ENCODE peak calls at places on chromosome 1, in nine cellular contexts. One of them, this sample, is unnamed.

GRCh38 chr1:218460367-218460766 is 115.2 kb downstream of the TGFB2 start:
- DNase-seq in body of pancreas: no peak
- DNase-seq in dorsolateral prefrontal cortex: no peak
- DNase-seq in astrocyte of the spinal cord: peak
- DNase-seq in A549: peak
- DNase-seq in HAP-1: no peak
- DNase-seq in tibial nerve: no peak
- DNase-seq in OCI-LY7: no peak
- DNase-seq in uterus: peak
- DNase-seq in this sample: peak

GRCh38 chr1:85623061-85623471 is 42.5 kb downstream of the CCN1 start:
- DNase-seq in body of pancreas: no peak
- DNase-seq in dorsolateral prefrontal cortex: no peak
- DNase-seq in astrocyte of the spinal cord: peak
- DNase-seq in A549: no peak
- DNase-seq in HAP-1: no peak
- DNase-seq in tibial nerve: no peak
- DNase-seq in OCI-LY7: no peak
- DNase-seq in uterus: no peak
- DNase-seq in this sample: peak

GRCh38 chr1:4935807-4936206 is 281.4 kb downstream of the AJAP1 start:
- DNase-seq in body of pancreas: no peak
- DNase-seq in dorsolateral prefrontal cortex: no peak
- DNase-seq in astrocyte of the spinal cord: no peak
- DNase-seq in A549: no peak
- DNase-seq in HAP-1: no peak
- DNase-seq in tibial nerve: no peak
- DNase-seq in OCI-LY7: no peak
- DNase-seq in uterus: no peak
- DNase-seq in this sample: no peak

GRCh38 chr1:41738010-41738409 is 180.7 kb downstream of the HIVEP3 start:
- DNase-seq in body of pancreas: no peak
- DNase-seq in dorsolateral prefrontal cortex: no peak
- DNase-seq in astrocyte of the spinal cord: no peak
- DNase-seq in A549: no peak
- DNase-seq in HAP-1: no peak
- DNase-seq in tibial nerve: no peak
- DNase-seq in OCI-LY7: no peak
- DNase-seq in uterus: no peak
- DNase-seq in this sample: no peak

GRCh38 chr1:11719313-11720032 is 16.5 kb upstream of the AGTRAP start:
- DNase-seq in body of pancreas: peak
- DNase-seq in dorsolateral prefrontal cortex: peak
- DNase-seq in astrocyte of the spinal cord: peak
- DNase-seq in A549: peak
- DNase-seq in HAP-1: peak
- DNase-seq in tibial nerve: peak
- DNase-seq in OCI-LY7: peak
- DNase-seq in uterus: peak
- DNase-seq in this sample: no peak

GRCh38 chr1:117895482-117896114 is 33.8 kb downstream of the GDAP2 start:
- DNase-seq in body of pancreas: peak
- DNase-seq in dorsolateral prefrontal cortex: peak
- DNase-seq in astrocyte of the spinal cord: peak
- DNase-seq in A549: peak
- DNase-seq in HAP-1: peak
- DNase-seq in tibial nerve: peak
- DNase-seq in OCI-LY7: peak
- DNase-seq in uterus: peak
- DNase-seq in this sample: peak

GRCh38 chr1:147337040-147337439 is 94.6 kb downstream of the CHD1L start:
- DNase-seq in body of pancreas: no peak
- DNase-seq in dorsolateral prefrontal cortex: no peak
- DNase-seq in astrocyte of the spinal cord: no peak
- DNase-seq in A549: no peak
- DNase-seq in HAP-1: no peak
- DNase-seq in tibial nerve: no peak
- DNase-seq in OCI-LY7: no peak
- DNase-seq in uterus: no peak
- DNase-seq in this sample: no peak

GRCh38 chr1:99849413-99849743 is 783 bp upstream of the AGL start:
- DNase-seq in body of pancreas: peak
- DNase-seq in dorsolateral prefrontal cortex: no peak
- DNase-seq in astrocyte of the spinal cord: peak
- DNase-seq in A549: peak
- DNase-seq in HAP-1: no peak
- DNase-seq in tibial nerve: no peak
- DNase-seq in OCI-LY7: peak
- DNase-seq in uterus: no peak
- DNase-seq in this sample: no peak

GRCh38 chr1:101293461-101294045 is 56.7 kb downstream of the S1PR1 start:
- DNase-seq in body of pancreas: no peak
- DNase-seq in dorsolateral prefrontal cortex: no peak
- DNase-seq in astrocyte of the spinal cord: peak
- DNase-seq in A549: no peak
- DNase-seq in HAP-1: no peak
- DNase-seq in tibial nerve: no peak
- DNase-seq in OCI-LY7: no peak
- DNase-seq in uterus: no peak
- DNase-seq in this sample: peak

GRCh38 chr1:35598895-35599294 is 25.8 kb downstream of the TFAP2E start:
- DNase-seq in body of pancreas: no peak
- DNase-seq in dorsolateral prefrontal cortex: no peak
- DNase-seq in astrocyte of the spinal cord: no peak
- DNase-seq in A549: no peak
- DNase-seq in HAP-1: no peak
- DNase-seq in tibial nerve: no peak
- DNase-seq in OCI-LY7: no peak
- DNase-seq in uterus: no peak
- DNase-seq in this sample: no peak

DNA sequence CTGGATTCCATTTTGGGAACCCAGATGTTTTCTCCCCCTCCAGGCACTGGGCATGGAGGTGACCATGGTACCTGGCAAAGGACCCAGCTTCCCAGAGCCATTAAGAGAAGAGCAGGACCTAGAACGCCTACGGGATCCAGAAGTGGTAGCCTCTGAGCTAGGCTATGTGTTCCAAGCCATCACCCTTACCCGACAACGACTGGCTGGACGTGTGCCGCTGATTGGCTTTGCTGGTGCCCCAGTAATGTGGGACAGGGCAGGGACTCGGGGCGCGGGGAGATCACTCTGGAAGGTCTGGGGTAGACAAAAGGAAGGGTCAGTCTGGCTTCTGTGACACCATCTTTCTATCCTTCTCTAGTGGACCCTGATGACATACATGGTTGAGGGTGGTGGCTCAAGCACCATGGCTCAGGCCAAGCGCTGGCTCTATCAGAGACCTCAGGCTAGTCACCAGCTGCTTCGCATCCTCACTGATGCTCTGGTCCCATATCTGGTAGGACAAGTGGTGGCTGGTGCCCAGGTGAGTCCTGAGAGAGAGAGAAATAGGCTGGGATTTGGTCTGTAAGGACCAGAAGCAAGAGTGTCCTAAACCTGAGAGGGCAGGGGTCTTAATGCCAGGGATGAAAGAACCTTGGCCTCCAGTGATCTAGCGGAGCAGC is 1.6 kb downstream of the UROD start:
- DNase-seq in body of pancreas: no peak
- DNase-seq in dorsolateral prefrontal cortex: no peak
- DNase-seq in astrocyte of the spinal cord: no peak
- DNase-seq in A549: no peak
- DNase-seq in HAP-1: no peak
- DNase-seq in tibial nerve: no peak
- DNase-seq in OCI-LY7: no peak
- DNase-seq in uterus: no peak
- DNase-seq in this sample: no peak
- H3K4me3 ChIP-seq in body of pancreas: no peak
- H3K4me3 ChIP-seq in dorsolateral prefrontal cortex: no peak
- H3K4me3 ChIP-seq in astrocyte of the spinal cord: no peak
- H3K4me3 ChIP-seq in A549: no peak
- H3K4me3 ChIP-seq in HAP-1: no peak
- H3K4me3 ChIP-seq in tibial nerve: peak
- H3K4me3 ChIP-seq in OCI-LY7: peak
- H3K4me3 ChIP-seq in uterus: no peak
- H3K4me3 ChIP-seq in this sample: no peak

GRCh38 chr1:28173980-28174297 is 2.6 kb downstream of the PTAFR start:
- DNase-seq in body of pancreas: no peak
- DNase-seq in dorsolateral prefrontal cortex: no peak
- DNase-seq in astrocyte of the spinal cord: no peak
- DNase-seq in A549: no peak
- DNase-seq in HAP-1: no peak
- DNase-seq in tibial nerve: no peak
- DNase-seq in OCI-LY7: no peak
- DNase-seq in uterus: no peak
- DNase-seq in this sample: no peak
- H3K4me3 ChIP-seq in body of pancreas: no peak
- H3K4me3 ChIP-seq in dorsolateral prefrontal cortex: no peak
- H3K4me3 ChIP-seq in astrocyte of the spinal cord: no peak
- H3K4me3 ChIP-seq in A549: no peak
- H3K4me3 ChIP-seq in HAP-1: no peak
- H3K4me3 ChIP-seq in tibial nerve: peak
- H3K4me3 ChIP-seq in OCI-LY7: peak
- H3K4me3 ChIP-seq in uterus: no peak
- H3K4me3 ChIP-seq in this sample: no peak

DNA sequence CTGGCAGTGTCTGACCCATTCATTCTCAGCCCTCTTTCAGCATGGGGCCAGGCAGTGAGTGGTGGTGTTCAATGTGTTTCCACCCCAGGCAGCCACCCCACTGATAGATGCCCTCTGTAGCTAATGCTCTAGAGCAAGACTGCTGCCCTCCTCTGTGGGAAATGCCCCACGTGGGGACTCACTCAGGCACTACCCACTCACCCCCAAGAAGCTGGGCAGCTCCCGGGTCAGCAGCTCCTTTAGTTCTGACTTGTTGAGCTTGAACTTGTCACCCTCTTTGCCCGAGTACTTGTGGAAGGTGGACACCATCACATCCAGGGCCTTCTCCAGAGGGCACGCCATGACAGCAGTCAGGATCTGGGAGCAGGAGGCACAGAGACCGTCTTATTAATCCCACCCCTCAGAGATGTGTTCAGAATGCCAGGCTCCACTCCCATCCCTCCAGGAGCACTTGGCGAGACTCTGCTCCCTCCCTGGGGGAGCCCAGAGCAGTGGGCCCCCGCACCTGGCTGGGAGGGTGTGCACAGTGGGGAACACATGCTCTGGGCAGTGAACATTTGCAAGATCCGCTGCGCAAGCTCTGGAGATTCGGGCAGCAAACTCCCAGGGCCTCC is 1.0 kb downstream of the S100A4 start:
- DNase-seq in body of pancreas: peak
- DNase-seq in dorsolateral prefrontal cortex: no peak
- DNase-seq in astrocyte of the spinal cord: peak
- DNase-seq in A549: no peak
- DNase-seq in HAP-1: no peak
- DNase-seq in tibial nerve: no peak
- DNase-seq in OCI-LY7: no peak
- DNase-seq in uterus: no peak
- DNase-seq in this sample: no peak
- H3K4me3 ChIP-seq in body of pancreas: no peak
- H3K4me3 ChIP-seq in dorsolateral prefrontal cortex: no peak
- H3K4me3 ChIP-seq in astrocyte of the spinal cord: no peak
- H3K4me3 ChIP-seq in A549: peak
- H3K4me3 ChIP-seq in HAP-1: no peak
- H3K4me3 ChIP-seq in tibial nerve: peak
- H3K4me3 ChIP-seq in OCI-LY7: no peak
- H3K4me3 ChIP-seq in uterus: peak
- H3K4me3 ChIP-seq in this sample: no peak

GRCh38 chr1:9069324-9070100 is at the start of gene SLC2A5:
- DNase-seq in body of pancreas: no peak
- DNase-seq in dorsolateral prefrontal cortex: no peak
- DNase-seq in astrocyte of the spinal cord: no peak
- DNase-seq in A549: no peak
- DNase-seq in HAP-1: peak
- DNase-seq in tibial nerve: no peak
- DNase-seq in OCI-LY7: peak
- DNase-seq in uterus: peak
- DNase-seq in this sample: no peak
- H3K4me3 ChIP-seq in body of pancreas: no peak
- H3K4me3 ChIP-seq in dorsolateral prefrontal cortex: peak
- H3K4me3 ChIP-seq in astrocyte of the spinal cord: no peak
- H3K4me3 ChIP-seq in A549: no peak
- H3K4me3 ChIP-seq in HAP-1: no peak
- H3K4me3 ChIP-seq in tibial nerve: peak
- H3K4me3 ChIP-seq in OCI-LY7: peak
- H3K4me3 ChIP-seq in uterus: no peak
- H3K4me3 ChIP-seq in this sample: no peak

GRCh38 chr1:13801711-13802486 is 101.9 kb downstream of the PRDM2 start:
- DNase-seq in body of pancreas: no peak
- DNase-seq in dorsolateral prefrontal cortex: no peak
- DNase-seq in astrocyte of the spinal cord: no peak
- DNase-seq in A549: no peak
- DNase-seq in HAP-1: no peak
- DNase-seq in tibial nerve: no peak
- DNase-seq in OCI-LY7: no peak
- DNase-seq in uterus: no peak
- DNase-seq in this sample: no peak

GRCh38 chr1:13803546-13804239 is 103.7 kb downstream of the PRDM2 start:
- DNase-seq in body of pancreas: no peak
- DNase-seq in dorsolateral prefrontal cortex: no peak
- DNase-seq in astrocyte of the spinal cord: no peak
- DNase-seq in A549: no peak
- DNase-seq in HAP-1: no peak
- DNase-seq in tibial nerve: no peak
- DNase-seq in OCI-LY7: no peak
- DNase-seq in uterus: no peak
- DNase-seq in this sample: no peak

GRCh38 chr1:13804240-13804633 is 104.2 kb downstream of the PRDM2 start:
- DNase-seq in body of pancreas: no peak
- DNase-seq in dorsolateral prefrontal cortex: no peak
- DNase-seq in astrocyte of the spinal cord: no peak
- DNase-seq in A549: no peak
- DNase-seq in HAP-1: no peak
- DNase-seq in tibial nerve: no peak
- DNase-seq in OCI-LY7: no peak
- DNase-seq in uterus: no peak
- DNase-seq in this sample: no peak

GRCh38 chr1:13801232-13801631 is 101.2 kb downstream of the PRDM2 start:
- DNase-seq in body of pancreas: no peak
- DNase-seq in dorsolateral prefrontal cortex: no peak
- DNase-seq in astrocyte of the spinal cord: no peak
- DNase-seq in A549: no peak
- DNase-seq in HAP-1: no peak
- DNase-seq in tibial nerve: no peak
- DNase-seq in OCI-LY7: no peak
- DNase-seq in uterus: no peak
- DNase-seq in this sample: peak

GRCh38 chr1:13802782-13803545 is 103.0 kb downstream of the PRDM2 start:
- DNase-seq in body of pancreas: no peak
- DNase-seq in dorsolateral prefrontal cortex: peak
- DNase-seq in astrocyte of the spinal cord: no peak
- DNase-seq in A549: no peak
- DNase-seq in HAP-1: no peak
- DNase-seq in tibial nerve: no peak
- DNase-seq in OCI-LY7: no peak
- DNase-seq in uterus: no peak
- DNase-seq in this sample: no peak
- H3K4me3 ChIP-seq in body of pancreas: no peak
- H3K4me3 ChIP-seq in dorsolateral prefrontal cortex: no peak
- H3K4me3 ChIP-seq in astrocyte of the spinal cord: no peak
- H3K4me3 ChIP-seq in A549: no peak
- H3K4me3 ChIP-seq in HAP-1: no peak
- H3K4me3 ChIP-seq in tibial nerve: no peak
- H3K4me3 ChIP-seq in OCI-LY7: no peak
- H3K4me3 ChIP-seq in uterus: no peak
- H3K4me3 ChIP-seq in this sample: no peak